ENCODE peak calls at places on chromosomes 13 and 19, in six cellular contexts. One of them, this sample, is unnamed.

GRCh38 chr19:14746891-14747290 is 31.5 kb downstream of the ADGRE2 start:
- DNase-seq in GM04504: no peak
- DNase-seq in naive thymus-derived CD4-positive, alpha-beta T cell: no peak
- DNase-seq in effector memory CD4-positive, alpha-beta T cell: no peak
- DNase-seq in activated gamma-delta T cell: no peak
- DNase-seq in aorta: no peak
- DNase-seq in this sample: no peak

GRCh38 chr13:113078895-113079720 is 26.5 kb upstream of the F7 start:
- DNase-seq in aorta: peak
- DNase-seq in naive thymus-derived CD4-positive, alpha-beta T cell: no peak
- DNase-seq in effector memory CD4-positive, alpha-beta T cell: no peak
- DNase-seq in GM04504: no peak
- DNase-seq in activated gamma-delta T cell: no peak
- DNase-seq in this sample: no peak

GRCh38 chr13:52695856-52696255 is 43.2 kb downstream of the SUGT1 start:
- DNase-seq in activated gamma-delta T cell: no peak
- DNase-seq in effector memory CD4-positive, alpha-beta T cell: no peak
- DNase-seq in aorta: no peak
- DNase-seq in naive thymus-derived CD4-positive, alpha-beta T cell: no peak
- DNase-seq in GM04504: peak
- DNase-seq in this sample: no peak

GRCh38 chr19:57110592-57111328 is 9.0 kb upstream of the USP29 start:
- DNase-seq in GM04504: no peak
- DNase-seq in activated gamma-delta T cell: no peak
- DNase-seq in naive thymus-derived CD4-positive, alpha-beta T cell: no peak
- DNase-seq in effector memory CD4-positive, alpha-beta T cell: no peak
- DNase-seq in aorta: no peak
- DNase-seq in this sample: no peak

GRCh38 chr19:14118165-14119051 is 846 bp upstream of the PRKACA start:
- DNase-seq in GM04504: peak
- DNase-seq in activated gamma-delta T cell: no peak
- DNase-seq in aorta: peak
- DNase-seq in naive thymus-derived CD4-positive, alpha-beta T cell: peak
- DNase-seq in effector memory CD4-positive, alpha-beta T cell: peak
- DNase-seq in this sample: peak

GRCh38 chr19:58009666-58010301 is 7.2 kb upstream of the ZNF606 start:
- DNase-seq in aorta: peak
- DNase-seq in GM04504: peak
- DNase-seq in naive thymus-derived CD4-positive, alpha-beta T cell: no peak
- DNase-seq in effector memory CD4-positive, alpha-beta T cell: no peak
- DNase-seq in activated gamma-delta T cell: peak
- DNase-seq in this sample: peak

GRCh38 chr13:98780972-98781869 is 28.7 kb upstream of the SLC15A1 start:
- DNase-seq in naive thymus-derived CD4-positive, alpha-beta T cell: no peak
- DNase-seq in GM04504: no peak
- DNase-seq in aorta: no peak
- DNase-seq in activated gamma-delta T cell: no peak
- DNase-seq in effector memory CD4-positive, alpha-beta T cell: no peak
- DNase-seq in this sample: no peak

GRCh38 chr19:49876422-49877019 is 634 bp downstream of the AKT1S1 start:
- DNase-seq in activated gamma-delta T cell: peak
- DNase-seq in GM04504: peak
- DNase-seq in effector memory CD4-positive, alpha-beta T cell: peak
- DNase-seq in aorta: peak
- DNase-seq in naive thymus-derived CD4-positive, alpha-beta T cell: peak
- DNase-seq in this sample: peak

GRCh38 chr19:772730-773436 is 22.0 kb downstream of the MISP start:
- DNase-seq in activated gamma-delta T cell: no peak
- DNase-seq in effector memory CD4-positive, alpha-beta T cell: no peak
- DNase-seq in GM04504: no peak
- DNase-seq in naive thymus-derived CD4-positive, alpha-beta T cell: no peak
- DNase-seq in aorta: no peak
- DNase-seq in this sample: no peak

GRCh38 chr19:45645631-45646344 is 6.6 kb upstream of the EML2 start:
- DNase-seq in naive thymus-derived CD4-positive, alpha-beta T cell: peak
- DNase-seq in aorta: peak
- DNase-seq in effector memory CD4-positive, alpha-beta T cell: peak
- DNase-seq in GM04504: no peak
- DNase-seq in activated gamma-delta T cell: no peak
- DNase-seq in this sample: peak

GRCh38 chr13:50529154-50529882 is 314.2 kb downstream of the DLEU7 start:
- DNase-seq in naive thymus-derived CD4-positive, alpha-beta T cell: no peak
- DNase-seq in GM04504: peak
- DNase-seq in effector memory CD4-positive, alpha-beta T cell: no peak
- DNase-seq in aorta: peak
- DNase-seq in activated gamma-delta T cell: no peak
- DNase-seq in this sample: no peak

GRCh38 chr19:1081301-1082164 is 13.6 kb downstream of the POLR2E start:
- DNase-seq in naive thymus-derived CD4-positive, alpha-beta T cell: no peak
- DNase-seq in aorta: no peak
- DNase-seq in effector memory CD4-positive, alpha-beta T cell: no peak
- DNase-seq in activated gamma-delta T cell: no peak
- DNase-seq in GM04504: no peak
- DNase-seq in this sample: no peak

GRCh38 chr13:23344923-23345322 is 88.6 kb downstream of the SACS start:
- DNase-seq in activated gamma-delta T cell: no peak
- DNase-seq in aorta: no peak
- DNase-seq in naive thymus-derived CD4-positive, alpha-beta T cell: no peak
- DNase-seq in GM04504: no peak
- DNase-seq in effector memory CD4-positive, alpha-beta T cell: no peak
- DNase-seq in this sample: no peak

GRCh38 chr13:49297338-49297737 is 49.6 kb downstream of the CDADC1 start:
- DNase-seq in activated gamma-delta T cell: no peak
- DNase-seq in effector memory CD4-positive, alpha-beta T cell: no peak
- DNase-seq in naive thymus-derived CD4-positive, alpha-beta T cell: no peak
- DNase-seq in aorta: no peak
- DNase-seq in GM04504: no peak
- DNase-seq in this sample: no peak

GRCh38 chr19:4914736-4915501 is 5.6 kb downstream of the UHRF1 start:
- DNase-seq in naive thymus-derived CD4-positive, alpha-beta T cell: peak
- DNase-seq in activated gamma-delta T cell: no peak
- DNase-seq in effector memory CD4-positive, alpha-beta T cell: peak
- DNase-seq in GM04504: no peak
- DNase-seq in aorta: no peak
- DNase-seq in this sample: peak

GRCh38 chr13:22194106-22194810 is 523.4 kb downstream of the FGF9 start:
- DNase-seq in GM04504: no peak
- DNase-seq in naive thymus-derived CD4-positive, alpha-beta T cell: no peak
- DNase-seq in effector memory CD4-positive, alpha-beta T cell: no peak
- DNase-seq in aorta: no peak
- DNase-seq in activated gamma-delta T cell: no peak
- DNase-seq in this sample: no peak

GRCh38 chr13:98450495-98451167 is 126.3 kb downstream of the STK24 start:
- DNase-seq in naive thymus-derived CD4-positive, alpha-beta T cell: no peak
- DNase-seq in GM04504: no peak
- DNase-seq in effector memory CD4-positive, alpha-beta T cell: no peak
- DNase-seq in activated gamma-delta T cell: no peak
- DNase-seq in aorta: no peak
- DNase-seq in this sample: no peak

GRCh38 chr13:23470706-23471610 is 37.5 kb upstream of the SACS start:
- DNase-seq in effector memory CD4-positive, alpha-beta T cell: no peak
- DNase-seq in activated gamma-delta T cell: no peak
- DNase-seq in GM04504: no peak
- DNase-seq in aorta: no peak
- DNase-seq in naive thymus-derived CD4-positive, alpha-beta T cell: no peak
- DNase-seq in this sample: no peak

GRCh38 chr13:74118328-74118727 is 15.9 kb downstream of the KLF12 start:
- DNase-seq in aorta: no peak
- DNase-seq in GM04504: no peak
- DNase-seq in activated gamma-delta T cell: no peak
- DNase-seq in effector memory CD4-positive, alpha-beta T cell: no peak
- DNase-seq in naive thymus-derived CD4-positive, alpha-beta T cell: no peak
- DNase-seq in this sample: no peak

GRCh38 chr13:76792680-76793334 is 93.4 kb downstream of the KCTD12 start:
- DNase-seq in activated gamma-delta T cell: no peak
- DNase-seq in naive thymus-derived CD4-positive, alpha-beta T cell: no peak
- DNase-seq in aorta: peak
- DNase-seq in GM04504: peak
- DNase-seq in effector memory CD4-positive, alpha-beta T cell: no peak
- DNase-seq in this sample: no peak

GRCh38 chr13:35723820-35724219 is 247.3 kb upstream of the MAB21L1 start:
- DNase-seq in GM04504: no peak
- DNase-seq in aorta: no peak
- DNase-seq in effector memory CD4-positive, alpha-beta T cell: no peak
- DNase-seq in activated gamma-delta T cell: no peak
- DNase-seq in naive thymus-derived CD4-positive, alpha-beta T cell: no peak
- DNase-seq in this sample: no peak

GRCh38 chr13:29754486-29754806 is 96.0 kb downstream of the UBL3 start:
- DNase-seq in aorta: no peak
- DNase-seq in effector memory CD4-positive, alpha-beta T cell: no peak
- DNase-seq in GM04504: no peak
- DNase-seq in activated gamma-delta T cell: no peak
- DNase-seq in naive thymus-derived CD4-positive, alpha-beta T cell: no peak
- DNase-seq in this sample: no peak

GRCh38 chr19:12937243-12938053 is 961 bp upstream of the CALR start:
- DNase-seq in GM04504: no peak
- DNase-seq in effector memory CD4-positive, alpha-beta T cell: no peak
- DNase-seq in naive thymus-derived CD4-positive, alpha-beta T cell: no peak
- DNase-seq in activated gamma-delta T cell: no peak
- DNase-seq in aorta: peak
- DNase-seq in this sample: no peak

GRCh38 chr13:95360464-95361097 is 59.3 kb upstream of the ABCC4 start:
- DNase-seq in naive thymus-derived CD4-positive, alpha-beta T cell: no peak
- DNase-seq in effector memory CD4-positive, alpha-beta T cell: no peak
- DNase-seq in activated gamma-delta T cell: no peak
- DNase-seq in aorta: no peak
- DNase-seq in GM04504: no peak
- DNase-seq in this sample: no peak

GRCh38 chr19:5603626-5604025 is 18.9 kb downstream of the SAFB2 start:
- DNase-seq in activated gamma-delta T cell: no peak
- DNase-seq in aorta: no peak
- DNase-seq in naive thymus-derived CD4-positive, alpha-beta T cell: no peak
- DNase-seq in effector memory CD4-positive, alpha-beta T cell: no peak
- DNase-seq in GM04504: no peak
- DNase-seq in this sample: no peak

GRCh38 chr13:30567072-30567471 is 50.6 kb upstream of the USPL1 start:
- DNase-seq in activated gamma-delta T cell: no peak
- DNase-seq in effector memory CD4-positive, alpha-beta T cell: no peak
- DNase-seq in GM04504: no peak
- DNase-seq in naive thymus-derived CD4-positive, alpha-beta T cell: no peak
- DNase-seq in aorta: no peak
- DNase-seq in this sample: no peak

GRCh38 chr19:48842744-48843162 is 6.5 kb upstream of the HSD17B14 start:
- DNase-seq in aorta: no peak
- DNase-seq in effector memory CD4-positive, alpha-beta T cell: no peak
- DNase-seq in naive thymus-derived CD4-positive, alpha-beta T cell: peak
- DNase-seq in GM04504: peak
- DNase-seq in activated gamma-delta T cell: no peak
- DNase-seq in this sample: peak

GRCh38 chr19:6066661-6067646 is 43.3 kb downstream of the RFX2 start:
- DNase-seq in GM04504: peak
- DNase-seq in aorta: peak
- DNase-seq in activated gamma-delta T cell: no peak
- DNase-seq in effector memory CD4-positive, alpha-beta T cell: peak
- DNase-seq in naive thymus-derived CD4-positive, alpha-beta T cell: no peak
- DNase-seq in this sample: peak

GRCh38 chr13:26896986-26897668 is 136.5 kb upstream of the GPR12 start:
- DNase-seq in activated gamma-delta T cell: no peak
- DNase-seq in GM04504: no peak
- DNase-seq in aorta: no peak
- DNase-seq in effector memory CD4-positive, alpha-beta T cell: no peak
- DNase-seq in naive thymus-derived CD4-positive, alpha-beta T cell: no peak
- DNase-seq in this sample: no peak

GRCh38 chr19:36573948-36574726 is 1.0 kb upstream of the ZNF529 start:
- DNase-seq in GM04504: peak
- DNase-seq in effector memory CD4-positive, alpha-beta T cell: no peak
- DNase-seq in naive thymus-derived CD4-positive, alpha-beta T cell: no peak
- DNase-seq in activated gamma-delta T cell: no peak
- DNase-seq in aorta: no peak
- DNase-seq in this sample: no peak